ENCODE peak calls at places on chromosomes 6 and 20, in ten cellular contexts. One of them, this sample, is unnamed.

GRCh38 chr6:151113641-151114040 is 126.1 kb upstream of the AKAP12 start:
- DNase-seq in CD4-positive, alpha-beta memory T cell: no peak
- DNase-seq in fibroblast of lung: no peak
- DNase-seq in Peyer's patch: no peak
- DNase-seq in tibial artery: no peak
- DNase-seq in A549: no peak
- DNase-seq in psoas muscle: no peak
- DNase-seq in mesendoderm: no peak
- DNase-seq in H1: no peak
- DNase-seq in left ventricle myocardium inferior: no peak
- DNase-seq in this sample: no peak

GRCh38 chr6:111626446-111626845 is 20.8 kb upstream of the TRAF3IP2 start:
- DNase-seq in CD4-positive, alpha-beta memory T cell: no peak
- DNase-seq in fibroblast of lung: no peak
- DNase-seq in Peyer's patch: no peak
- DNase-seq in tibial artery: peak; percentile 43
- DNase-seq in A549: no peak
- DNase-seq in psoas muscle: no peak
- DNase-seq in mesendoderm: no peak
- DNase-seq in H1: no peak
- DNase-seq in left ventricle myocardium inferior: no peak
- DNase-seq in this sample: no peak

GRCh38 chr6:108438918-108439317 is 121.8 kb upstream of the FOXO3 start:
- DNase-seq in CD4-positive, alpha-beta memory T cell: no peak
- DNase-seq in fibroblast of lung: peak; percentile 12
- DNase-seq in Peyer's patch: no peak
- DNase-seq in tibial artery: no peak
- DNase-seq in A549: no peak
- DNase-seq in psoas muscle: no peak
- DNase-seq in mesendoderm: no peak
- DNase-seq in H1: no peak
- DNase-seq in left ventricle myocardium inferior: no peak
- DNase-seq in this sample: no peak

GRCh38 chr6:9646346-9647042 is 768.4 kb downstream of the TFAP2A start:
- DNase-seq in CD4-positive, alpha-beta memory T cell: no peak
- DNase-seq in fibroblast of lung: peak; percentile 1
- DNase-seq in Peyer's patch: no peak
- DNase-seq in tibial artery: peak; percentile 53
- DNase-seq in A549: no peak
- DNase-seq in psoas muscle: no peak
- DNase-seq in mesendoderm: peak; percentile 10
- DNase-seq in H1: no peak
- DNase-seq in left ventricle myocardium inferior: no peak
- DNase-seq in this sample: no peak

GRCh38 chr6:141653590-141653989 is 479.1 kb upstream of the GJE1 start:
- DNase-seq in CD4-positive, alpha-beta memory T cell: no peak
- DNase-seq in fibroblast of lung: peak; percentile 6
- DNase-seq in Peyer's patch: no peak
- DNase-seq in tibial artery: no peak
- DNase-seq in A549: no peak
- DNase-seq in psoas muscle: no peak
- DNase-seq in mesendoderm: no peak
- DNase-seq in H1: no peak
- DNase-seq in left ventricle myocardium inferior: no peak
- DNase-seq in this sample: no peak

GRCh38 chr20:49028684-49029083 is 17.4 kb upstream of the CSE1L start:
- DNase-seq in CD4-positive, alpha-beta memory T cell: no peak
- DNase-seq in fibroblast of lung: peak; percentile 11
- DNase-seq in Peyer's patch: no peak
- DNase-seq in tibial artery: no peak
- DNase-seq in A549: peak; percentile 48
- DNase-seq in psoas muscle: no peak
- DNase-seq in mesendoderm: peak; percentile 63
- DNase-seq in H1: no peak
- DNase-seq in left ventricle myocardium inferior: no peak
- DNase-seq in this sample: no peak

GRCh38 chr20:51500311-51500710 is 42.2 kb downstream of the NFATC2 start:
- DNase-seq in CD4-positive, alpha-beta memory T cell: peak; percentile 64
- DNase-seq in fibroblast of lung: no peak
- DNase-seq in Peyer's patch: peak; percentile 48
- DNase-seq in tibial artery: no peak
- DNase-seq in A549: no peak
- DNase-seq in psoas muscle: no peak
- DNase-seq in mesendoderm: no peak
- DNase-seq in H1: no peak
- DNase-seq in left ventricle myocardium inferior: no peak
- DNase-seq in this sample: no peak

GRCh38 chr6:158607411-158608170 is 37.0 kb downstream of the DYNLT1 start:
- DNase-seq in CD4-positive, alpha-beta memory T cell: no peak
- DNase-seq in fibroblast of lung: peak; percentile 8
- DNase-seq in Peyer's patch: no peak
- DNase-seq in tibial artery: no peak
- DNase-seq in A549: no peak
- DNase-seq in psoas muscle: no peak
- DNase-seq in mesendoderm: no peak
- DNase-seq in H1: no peak
- DNase-seq in left ventricle myocardium inferior: no peak
- DNase-seq in this sample: no peak

GRCh38 chr6:79713701-79714322 is 82.7 kb downstream of the SH3BGRL2 start:
- DNase-seq in CD4-positive, alpha-beta memory T cell: peak; percentile 7
- DNase-seq in fibroblast of lung: peak; percentile 58
- DNase-seq in Peyer's patch: no peak
- DNase-seq in tibial artery: no peak
- DNase-seq in A549: peak; percentile 46
- DNase-seq in psoas muscle: no peak
- DNase-seq in mesendoderm: peak; percentile 48
- DNase-seq in H1: no peak
- DNase-seq in left ventricle myocardium inferior: peak; percentile 16
- DNase-seq in this sample: no peak

GRCh38 chr6:35468980-35469710 is 944 bp downstream of the RPL10A start:
- DNase-seq in CD4-positive, alpha-beta memory T cell: peak; percentile 20
- DNase-seq in fibroblast of lung: no peak
- DNase-seq in Peyer's patch: no peak
- DNase-seq in tibial artery: peak; percentile 43
- DNase-seq in A549: no peak
- DNase-seq in psoas muscle: no peak
- DNase-seq in mesendoderm: no peak
- DNase-seq in H1: no peak
- DNase-seq in left ventricle myocardium inferior: no peak
- DNase-seq in this sample: no peak

GRCh38 chr20:50198716-50199115 is 8.1 kb downstream of the CEBPB start:
- DNase-seq in CD4-positive, alpha-beta memory T cell: no peak
- DNase-seq in fibroblast of lung: no peak
- DNase-seq in Peyer's patch: no peak
- DNase-seq in tibial artery: no peak
- DNase-seq in A549: no peak
- DNase-seq in psoas muscle: no peak
- DNase-seq in mesendoderm: no peak
- DNase-seq in H1: no peak
- DNase-seq in left ventricle myocardium inferior: no peak
- DNase-seq in this sample: no peak

GRCh38 chr6:6590530-6590929 is 2.0 kb downstream of the LY86 start:
- DNase-seq in CD4-positive, alpha-beta memory T cell: no peak
- DNase-seq in fibroblast of lung: no peak
- DNase-seq in Peyer's patch: no peak
- DNase-seq in tibial artery: no peak
- DNase-seq in A549: no peak
- DNase-seq in psoas muscle: no peak
- DNase-seq in mesendoderm: no peak
- DNase-seq in H1: no peak
- DNase-seq in left ventricle myocardium inferior: no peak
- DNase-seq in this sample: no peak

GRCh38 chr20:47018381-47018780 is 123.7 kb downstream of the EYA2 start:
- DNase-seq in CD4-positive, alpha-beta memory T cell: no peak
- DNase-seq in fibroblast of lung: no peak
- DNase-seq in Peyer's patch: no peak
- DNase-seq in tibial artery: no peak
- DNase-seq in A549: no peak
- DNase-seq in psoas muscle: no peak
- DNase-seq in mesendoderm: no peak
- DNase-seq in H1: no peak
- DNase-seq in left ventricle myocardium inferior: no peak
- DNase-seq in this sample: no peak

DNA sequence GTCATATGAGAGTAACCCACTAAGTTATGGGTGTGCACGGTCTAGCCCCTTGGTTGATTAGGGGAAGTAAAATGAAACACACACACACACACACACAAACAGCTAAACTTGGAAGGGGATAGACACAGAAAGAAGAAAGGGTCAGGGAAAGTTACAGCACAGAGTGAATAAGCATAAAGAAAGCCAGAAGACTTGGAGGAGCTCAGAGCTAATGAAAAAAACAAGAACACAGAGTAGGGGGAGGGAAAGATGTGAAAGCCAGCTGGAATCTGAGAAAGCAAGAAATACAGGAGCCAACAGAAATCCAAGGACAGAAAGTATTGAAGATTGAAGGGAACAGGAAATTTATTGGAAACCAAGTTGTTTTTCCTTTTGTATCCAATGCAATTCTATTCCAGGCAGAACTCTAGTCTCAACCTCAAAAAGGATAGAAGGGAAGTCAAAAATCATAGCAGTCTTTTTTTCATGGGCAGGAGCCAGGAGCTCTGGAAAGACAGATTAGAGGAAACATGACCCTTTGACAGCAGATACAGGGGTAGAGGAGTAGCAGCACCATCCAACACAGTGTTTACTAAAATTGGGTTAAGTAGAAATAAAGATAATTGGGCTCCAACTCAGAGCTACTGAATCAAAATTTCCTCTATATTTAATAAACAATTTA is 10.1 kb downstream of the HMGCLL1 start:
- DNase-seq in CD4-positive, alpha-beta memory T cell: no peak
- DNase-seq in fibroblast of lung: peak; percentile 57
- DNase-seq in Peyer's patch: no peak
- DNase-seq in tibial artery: no peak
- DNase-seq in A549: no peak
- DNase-seq in psoas muscle: no peak
- DNase-seq in mesendoderm: no peak
- DNase-seq in H1: no peak
- DNase-seq in left ventricle myocardium inferior: no peak
- DNase-seq in this sample: no peak
- H3K27ac ChIP-seq in CD4-positive, alpha-beta memory T cell: no peak overlapping the region
- H3K27ac ChIP-seq in fibroblast of lung: no peak overlapping the region
- H3K27ac ChIP-seq in Peyer's patch: no peak overlapping the region
- H3K27ac ChIP-seq in tibial artery: no peak overlapping the region
- H3K27ac ChIP-seq in A549: no peak overlapping the region
- H3K27ac ChIP-seq in psoas muscle: no peak overlapping the region
- H3K27ac ChIP-seq in mesendoderm: no peak overlapping the region
- H3K27ac ChIP-seq in H1: no peak overlapping the region
- H3K27ac ChIP-seq in left ventricle myocardium inferior: peak overlapping the region; percentile 80
- H3K27ac ChIP-seq in this sample: peak overlapping the region; percentile 40

GRCh38 chr6:30709101-30709868 is 7.8 kb downstream of the MDC1 start:
- DNase-seq in CD4-positive, alpha-beta memory T cell: no peak
- DNase-seq in fibroblast of lung: no peak
- DNase-seq in Peyer's patch: no peak
- DNase-seq in tibial artery: no peak
- DNase-seq in A549: no peak
- DNase-seq in psoas muscle: no peak
- DNase-seq in mesendoderm: no peak
- DNase-seq in H1: no peak
- DNase-seq in left ventricle myocardium inferior: no peak
- DNase-seq in this sample: no peak
- H3K27ac ChIP-seq in CD4-positive, alpha-beta memory T cell: no peak overlapping the region
- H3K27ac ChIP-seq in fibroblast of lung: no peak overlapping the region
- H3K27ac ChIP-seq in Peyer's patch: no peak overlapping the region
- H3K27ac ChIP-seq in tibial artery: no peak overlapping the region
- H3K27ac ChIP-seq in A549: peak overlapping the region; percentile 73
- H3K27ac ChIP-seq in psoas muscle: no peak overlapping the region
- H3K27ac ChIP-seq in mesendoderm: no peak overlapping the region
- H3K27ac ChIP-seq in H1: no peak overlapping the region
- H3K27ac ChIP-seq in left ventricle myocardium inferior: no peak overlapping the region
- H3K27ac ChIP-seq in this sample: no peak overlapping the region

DNA sequence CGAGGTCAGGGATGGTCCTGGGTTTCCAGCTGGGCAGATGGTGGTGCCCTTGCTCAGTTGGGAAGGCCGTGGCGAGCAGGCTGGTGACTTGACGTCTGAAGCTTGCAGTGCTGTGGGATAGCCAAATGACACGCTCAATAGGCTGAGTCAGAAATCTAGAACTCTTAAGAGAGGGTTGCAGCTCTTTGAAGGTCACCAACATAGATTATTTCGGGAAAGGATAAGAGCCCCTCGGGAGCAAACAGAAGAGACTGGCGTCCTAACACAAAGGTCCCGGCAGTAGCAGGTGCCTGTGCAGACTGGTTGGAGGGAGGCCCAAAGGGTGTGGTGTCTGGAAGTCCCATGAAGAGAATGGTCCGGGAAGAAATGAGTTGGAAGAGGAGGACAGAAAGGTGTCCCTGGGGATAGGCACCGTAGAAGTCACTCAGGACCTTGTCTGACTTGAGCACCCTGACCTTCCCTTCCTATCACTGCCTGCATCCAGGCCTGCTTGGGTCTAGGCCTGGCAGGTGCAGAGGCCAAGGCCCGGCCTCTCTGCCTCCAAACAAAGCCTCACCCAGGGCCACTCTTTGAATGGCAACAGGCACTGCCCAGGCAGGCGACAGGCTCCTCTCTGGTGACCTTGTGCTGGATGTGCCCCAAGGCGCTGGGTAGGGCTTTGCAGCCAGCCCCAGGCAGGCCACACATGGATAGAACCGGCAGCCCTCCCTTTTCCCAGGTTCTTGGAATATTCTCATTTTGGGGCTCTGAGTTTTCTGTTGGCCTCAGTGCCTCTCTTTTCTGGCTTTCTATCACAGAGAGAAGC is 18.6 kb downstream of the PKIG start:
- DNase-seq in CD4-positive, alpha-beta memory T cell: no peak
- DNase-seq in fibroblast of lung: no peak
- DNase-seq in Peyer's patch: no peak
- DNase-seq in tibial artery: peak; percentile 49
- DNase-seq in A549: no peak
- DNase-seq in psoas muscle: peak; percentile 70
- DNase-seq in mesendoderm: no peak
- DNase-seq in H1: no peak
- DNase-seq in left ventricle myocardium inferior: peak; percentile 60
- DNase-seq in this sample: no peak
- H3K27ac ChIP-seq in CD4-positive, alpha-beta memory T cell: no peak overlapping the region
- H3K27ac ChIP-seq in fibroblast of lung: peak overlapping the region; percentile 1
- H3K27ac ChIP-seq in Peyer's patch: peak overlapping the region; percentile 76
- H3K27ac ChIP-seq in tibial artery: peak overlapping the region; percentile 81
- H3K27ac ChIP-seq in A549: peak overlapping the region; percentile 2
- H3K27ac ChIP-seq in psoas muscle: peak overlapping the region; percentile 82
- H3K27ac ChIP-seq in mesendoderm: no peak overlapping the region
- H3K27ac ChIP-seq in H1: no peak overlapping the region
- H3K27ac ChIP-seq in left ventricle myocardium inferior: peak overlapping the region; percentile 93
- H3K27ac ChIP-seq in this sample: peak overlapping the region; percentile 29

DNA sequence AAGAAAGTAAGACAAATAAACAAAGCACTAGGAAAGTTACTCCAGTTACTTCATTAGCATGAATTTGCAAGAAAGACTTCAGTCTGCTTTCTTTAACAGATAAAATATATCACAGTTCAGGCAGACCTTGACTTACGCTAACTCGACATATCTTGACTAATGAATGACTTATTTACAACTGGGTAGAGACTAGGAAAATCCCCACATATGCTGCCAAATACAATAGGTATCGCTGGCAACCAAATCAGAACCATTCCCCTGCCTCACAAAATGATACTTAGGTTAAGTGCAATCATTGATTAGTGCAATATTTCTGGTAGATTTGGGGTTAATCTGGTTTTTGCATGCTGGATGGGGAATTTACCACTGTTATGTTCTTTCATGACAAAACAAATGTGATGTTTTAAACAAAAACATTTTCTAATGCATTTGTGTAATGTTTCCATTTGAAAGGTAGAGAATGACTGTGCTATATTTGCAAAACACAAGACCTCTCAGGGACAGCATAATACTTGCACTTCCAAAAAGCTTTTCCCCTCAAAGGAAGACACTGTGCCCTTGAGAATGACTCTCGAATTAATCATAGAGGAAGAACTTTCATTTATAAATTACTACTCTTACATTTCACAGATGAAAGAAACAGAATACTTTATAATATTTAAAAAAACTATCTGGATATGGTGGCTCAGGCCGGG is 101.6 kb downstream of the PRKN start:
- DNase-seq in CD4-positive, alpha-beta memory T cell: no peak
- DNase-seq in fibroblast of lung: peak; percentile 16
- DNase-seq in Peyer's patch: no peak
- DNase-seq in tibial artery: no peak
- DNase-seq in A549: no peak
- DNase-seq in psoas muscle: no peak
- DNase-seq in mesendoderm: no peak
- DNase-seq in H1: no peak
- DNase-seq in left ventricle myocardium inferior: no peak
- DNase-seq in this sample: no peak
- H3K27ac ChIP-seq in CD4-positive, alpha-beta memory T cell: no peak overlapping the region
- H3K27ac ChIP-seq in fibroblast of lung: no peak overlapping the region
- H3K27ac ChIP-seq in Peyer's patch: no peak overlapping the region
- H3K27ac ChIP-seq in tibial artery: no peak overlapping the region
- H3K27ac ChIP-seq in A549: no peak overlapping the region
- H3K27ac ChIP-seq in psoas muscle: no peak overlapping the region
- H3K27ac ChIP-seq in mesendoderm: no peak overlapping the region
- H3K27ac ChIP-seq in H1: no peak overlapping the region
- H3K27ac ChIP-seq in left ventricle myocardium inferior: no peak overlapping the region
- H3K27ac ChIP-seq in this sample: no peak overlapping the region